ENCODE peak calls at places on chromosomes 5 and 9, in six cellular contexts. One of them, this sample, is unnamed.
A peak's percentile ranks its signal among the peaks of the same experiment; 100 is the strongest.

GRCh38 chr5:64794053-64794770 is 25.5 kb downstream of the CWC27 start:
- DNase-seq in T-cell: no peak
- DNase-seq in hypothalamus: no peak
- DNase-seq in HS-27A: no peak
- DNase-seq in Right ventricle myocardium superior: no peak
- DNase-seq in left cardiac atrium: no peak
- DNase-seq in this sample: no peak

GRCh38 chr5:150112211-150113046 is 26.1 kb upstream of the CSF1R start:
- DNase-seq in T-cell: no peak
- DNase-seq in hypothalamus: no peak
- DNase-seq in left cardiac atrium: peak; percentile 80
- DNase-seq in HS-27A: no peak
- DNase-seq in Right ventricle myocardium superior: peak; percentile 74
- DNase-seq in this sample: peak; percentile 42

GRCh38 chr5:94969174-94969573 is 315.7 kb downstream of the MCTP1 start:
- DNase-seq in left cardiac atrium: no peak
- DNase-seq in Right ventricle myocardium superior: no peak
- DNase-seq in T-cell: no peak
- DNase-seq in hypothalamus: no peak
- DNase-seq in HS-27A: no peak
- DNase-seq in this sample: no peak

GRCh38 chr9:13513710-13514444 is 234.4 kb upstream of the MPDZ start:
- DNase-seq in left cardiac atrium: no peak
- DNase-seq in HS-27A: no peak
- DNase-seq in Right ventricle myocardium superior: peak; percentile 29
- DNase-seq in hypothalamus: no peak
- DNase-seq in T-cell: no peak
- DNase-seq in this sample: no peak

GRCh38 chr9:114803459-114803858 is 2.4 kb downstream of the TNFSF15 start:
- DNase-seq in Right ventricle myocardium superior: no peak
- DNase-seq in hypothalamus: no peak
- DNase-seq in HS-27A: no peak
- DNase-seq in left cardiac atrium: no peak
- DNase-seq in T-cell: no peak
- DNase-seq in this sample: no peak

GRCh38 chr5:36733183-36733582 is 126.8 kb downstream of the SLC1A3 start:
- DNase-seq in HS-27A: no peak
- DNase-seq in left cardiac atrium: no peak
- DNase-seq in Right ventricle myocardium superior: no peak
- DNase-seq in T-cell: no peak
- DNase-seq in hypothalamus: no peak
- DNase-seq in this sample: no peak

GRCh38 chr9:137851516-137852217 is 25.9 kb upstream of the CACNA1B start:
- DNase-seq in left cardiac atrium: no peak
- DNase-seq in T-cell: no peak
- DNase-seq in hypothalamus: no peak
- DNase-seq in HS-27A: no peak
- DNase-seq in Right ventricle myocardium superior: no peak
- DNase-seq in this sample: no peak

GRCh38 chr9:105064248-105065118 is 136.5 kb upstream of the ABCA1 start:
- DNase-seq in HS-27A: peak; percentile 83
- DNase-seq in hypothalamus: peak; percentile 85
- DNase-seq in Right ventricle myocardium superior: peak; percentile 94
- DNase-seq in left cardiac atrium: peak; percentile 92
- DNase-seq in T-cell: no peak
- DNase-seq in this sample: peak; percentile 97

GRCh38 chr5:100777680-100778281 is 125.3 kb downstream of the ST8SIA4 start:
- DNase-seq in HS-27A: peak; percentile 46
- DNase-seq in Right ventricle myocardium superior: no peak
- DNase-seq in T-cell: no peak
- DNase-seq in hypothalamus: no peak
- DNase-seq in left cardiac atrium: peak; percentile 20
- DNase-seq in this sample: peak; percentile 57

GRCh38 chr9:76203373-76203772 is 190.9 kb downstream of the RFK start:
- DNase-seq in T-cell: no peak
- DNase-seq in left cardiac atrium: peak; percentile 45
- DNase-seq in hypothalamus: no peak
- DNase-seq in Right ventricle myocardium superior: peak; percentile 49
- DNase-seq in HS-27A: no peak
- DNase-seq in this sample: no peak

GRCh38 chr5:1815071-1815786 is 14.0 kb downstream of the NDUFS6 start:
- DNase-seq in left cardiac atrium: no peak
- DNase-seq in HS-27A: no peak
- DNase-seq in Right ventricle myocardium superior: no peak
- DNase-seq in T-cell: no peak
- DNase-seq in hypothalamus: no peak
- DNase-seq in this sample: no peak

GRCh38 chr5:61966991-61967390 is 339.0 kb upstream of the KIF2A start:
- DNase-seq in Right ventricle myocardium superior: no peak
- DNase-seq in left cardiac atrium: no peak
- DNase-seq in hypothalamus: no peak
- DNase-seq in HS-27A: no peak
- DNase-seq in T-cell: no peak
- DNase-seq in this sample: no peak

GRCh38 chr5:71528206-71528605 is 58.9 kb upstream of the MCCC2 start:
- DNase-seq in HS-27A: no peak
- DNase-seq in hypothalamus: no peak
- DNase-seq in T-cell: no peak
- DNase-seq in Right ventricle myocardium superior: no peak
- DNase-seq in left cardiac atrium: no peak
- DNase-seq in this sample: no peak

GRCh38 chr9:114671605-114672004 is 10.4 kb downstream of the TEX48 start:
- DNase-seq in T-cell: no peak
- DNase-seq in left cardiac atrium: no peak
- DNase-seq in hypothalamus: no peak
- DNase-seq in HS-27A: no peak
- DNase-seq in Right ventricle myocardium superior: no peak
- DNase-seq in this sample: no peak